ENCODE peak calls at places on chromosomes 12 and 14, in four cellular contexts. Y, W, O and F are unnamed samples.

GRCh38 chr12:54299515-54300266 is 1.1 kb downstream of the NFE2 start:
- DNase-seq in O (no peak), W (no peak), Y (no peak), F (no peak)

GRCh38 chr14:71321556-71322315 is 414.5 kb downstream of the PCNX1 start:
- DNase-seq in W (no peak), Y (no peak), O (no peak), F (no peak)

GRCh38 chr12:91637789-91638624 is 455.4 kb upstream of the DCN start:
- DNase-seq in O (no peak), W (no peak), Y (no peak), F (no peak)

GRCh38 chr12:91948504-91948903 is 197.1 kb downstream of the BTG1 start:
- DNase-seq in W (no peak), O (no peak), Y (no peak), F (no peak)

GRCh38 chr14:65250162-65250495 is 147.8 kb upstream of the MAX start:
- DNase-seq in W (no peak), O (no peak), Y (no peak), F (no peak)

GRCh38 chr12:122326597-122326996 is 60.3 kb upstream of the VPS33A start:
- DNase-seq in Y (no peak), O (no peak), W (no peak), F (no peak)

GRCh38 chr12:46373303-46374182 is 970 bp upstream of the SLC38A2 start:
- DNase-seq in W (no peak), Y (no peak), O (peak; percentile 15), F (no peak)

GRCh38 chr14:92041203-92041602 is 1.3 kb upstream of the TRIP11 start:
- DNase-seq in Y (no peak), W (no peak), O (no peak), F (no peak)